ENCODE peak calls at places on chromosomes 12 and 14, in four cellular contexts. I is left ventricle myocardium inferior, A is NCI-H1048, W is HFFc6. N is an unnamed sample.

GRCh38 chr14:39266589-39266870 is 32.8 kb downstream of the MIA2 start:
- DNase-seq in A (no peak), W (peak), I (no peak), N (peak)

GRCh38 chr12:50187084-50187900 is 20.1 kb upstream of the CERS5 start:
- DNase-seq in A (no peak), W (peak), I (no peak), N (no peak)

GRCh38 chr14:52313903-52314481 is at the start of gene PTGER2:
- DNase-seq in I (peak), W (peak), A (peak), N (peak)

GRCh38 chr12:57610553-57611115 is 601 bp upstream of the ARHGEF25 start:
- DNase-seq in A (no peak), I (peak), W (no peak), N (no peak)

GRCh38 chr14:99595034-99595433 is 9.0 kb downstream of the CCDC85C start:
- DNase-seq in A (no peak), W (no peak), I (no peak), N (no peak)

GRCh38 chr14:84891414-84891813 is 638.5 kb upstream of the FLRT2 start:
- DNase-seq in W (no peak), A (no peak), I (no peak), N (no peak)

GRCh38 chr12:45540661-45541341 is 188.7 kb upstream of the ARID2 start:
- DNase-seq in W (no peak), I (no peak), A (no peak), N (no peak)

GRCh38 chr12:93033948-93034347 is 104.9 kb upstream of the EEA1 start:
- DNase-seq in W (no peak), A (no peak), I (no peak), N (no peak)

GRCh38 chr12:98635657-98636323 is 8.8 kb downstream of the IKBIP start:
- DNase-seq in I (no peak), A (no peak), W (peak), N (no peak)

GRCh38 chr14:32940066-32940651 is 1.5 kb downstream of the NPAS3 start:
- DNase-seq in I (no peak), A (no peak), W (no peak), N (no peak)

GRCh38 chr12:123599310-123599709 is 2.6 kb upstream of the DDX55 start:
- DNase-seq in W (no peak), A (no peak), I (no peak), N (no peak)

GRCh38 chr12:1706284-1707016 is 15.6 kb downstream of the ADIPOR2 start:
- DNase-seq in A (no peak), I (no peak), W (no peak), N (no peak)

GRCh38 chr12:82019533-82019932 is 260.4 kb upstream of the PPFIA2 start:
- DNase-seq in W (no peak), A (no peak), I (no peak), N (no peak)

GRCh38 chr12:48796976-48797375 is 8.1 kb upstream of the ADCY6 start:
- DNase-seq in I (no peak), W (no peak), A (no peak), N (no peak)

GRCh38 chr12:132158677-132159554 is 14.7 kb downstream of the NOC4L start:
- DNase-seq in A (no peak), W (no peak), I (peak), N (no peak)

GRCh38 chr14:64463198-64463597 is 2.1 kb upstream of the AKAP5 start:
- DNase-seq in W (no peak), A (no peak), I (no peak), N (no peak)

GRCh38 chr12:125689576-125690410 is 624.6 kb downstream of the AACS start:
- DNase-seq in A (no peak), W (no peak), I (no peak), N (no peak)

GRCh38 chr14:100320157-100320856 is 2.8 kb upstream of the SLC25A47 start:
- DNase-seq in A (no peak), W (no peak), I (no peak), N (no peak)

GRCh38 chr14:21476526-21476924 is 234 bp downstream of the RAB2B start:
- DNase-seq in I (peak), W (peak), A (peak), N (peak)

N was measured in GM18507.